ENCODE peak calls at places on chromosomes 1 and 21, in seven cellular contexts. L, H, I, R, J, Y and D are unnamed samples.
A peak's percentile ranks its signal among the peaks of the same experiment; 100 is the strongest.

GRCh38 chr21:14120091-14120734 is 90.5 kb downstream of the LIPI start:
- DNase-seq in L (no peak), H (peak; percentile 53), I (no peak), R (no peak), J (no peak), Y (peak; percentile 90), D (no peak)

GRCh38 chr1:3646596-3646995 is 3.3 kb downstream of the WRAP73 start:
- DNase-seq in L (no peak), H (no peak), I (no peak), R (peak; percentile 28), J (no peak), Y (no peak), D (no peak)

GRCh38 chr1:59261537-59261936 is 35.4 kb upstream of the FGGY start:
- DNase-seq in L (no peak), H (no peak), I (no peak), R (no peak), J (no peak), Y (no peak), D (no peak)

GRCh38 chr1:229035054-229035747 is 235.7 kb upstream of the RAB4A start:
- DNase-seq in L (no peak), H (no peak), I (no peak), R (no peak), J (no peak), Y (no peak), D (no peak)

GRCh38 chr1:62728963-62729362 is 40.8 kb upstream of the DOCK7 start:
- DNase-seq in L (no peak), H (no peak), I (no peak), R (no peak), J (no peak), Y (peak; percentile 64), D (no peak)

GRCh38 chr21:25895565-25896205 is 160.9 kb downstream of the GABPA start:
- DNase-seq in L (no peak), H (no peak), I (peak; percentile 39), R (no peak), J (no peak), Y (peak; percentile 43), D (peak; percentile 5)

GRCh38 chr1:205098242-205098641 is 14.0 kb upstream of the TMEM81 start:
- DNase-seq in L (no peak), H (no peak), I (no peak), R (no peak), J (no peak), Y (no peak), D (no peak)

GRCh38 chr1:94731891-94732290 is 88.3 kb upstream of the SLC44A3 start:
- DNase-seq in L (no peak), H (no peak), I (peak; percentile 57), R (no peak), J (no peak), Y (no peak), D (no peak)

GRCh38 chr1:77511440-77511840 is 171.0 kb downstream of the ZZZ3 start:
- DNase-seq in L (no peak), H (no peak), I (peak; percentile 91), R (no peak), J (no peak), Y (no peak), D (no peak)

GRCh38 chr1:53140451-53140850 is 2.0 kb downstream of the SLC1A7 start:
- DNase-seq in L (no peak), H (no peak), I (no peak), R (no peak), J (no peak), Y (no peak), D (no peak)

GRCh38 chr1:38613996-38614395 is 245.6 kb downstream of the RRAGC start:
- DNase-seq in L (no peak), H (no peak), I (no peak), R (no peak), J (no peak), Y (no peak), D (no peak)

GRCh38 chr1:6859415-6860343 is 74.4 kb downstream of the CAMTA1 start:
- DNase-seq in L (no peak), H (no peak), I (peak; percentile 98), R (no peak), J (no peak), Y (no peak), D (no peak)

GRCh38 chr1:16905856-16906702 is 10.3 kb downstream of the RNU1-2 start:
- DNase-seq in L (peak; percentile 63), H (no peak), I (peak; percentile 40), R (no peak), J (no peak), Y (peak; percentile 44), D (no peak)

GRCh38 chr1:43843684-43844083 is 89.9 kb upstream of the ARTN start:
- DNase-seq in L (no peak), H (no peak), I (no peak), R (no peak), J (no peak), Y (no peak), D (no peak)

GRCh38 chr1:229121845-229122436 is 149.0 kb upstream of the RAB4A start:
- DNase-seq in L (peak; percentile 73), H (no peak), I (no peak), R (no peak), J (no peak), Y (peak; percentile 57), D (no peak)

GRCh38 chr1:205505791-205506190 is 1.3 kb downstream of the CDK18 start:
- DNase-seq in L (peak; percentile 88), H (peak; percentile 38), I (peak; percentile 29), R (no peak), J (peak; percentile 66), Y (no peak), D (no peak)

GRCh38 chr1:20398744-20399143 is 87.3 kb downstream of the CAMK2N1 start:
- DNase-seq in L (no peak), H (no peak), I (no peak), R (no peak), J (no peak), Y (peak; percentile 34), D (no peak)

GRCh38 chr21:22842875-22843274 is 1844.7 kb downstream of the NCAM2 start:
- DNase-seq in L (no peak), H (no peak), I (no peak), R (no peak), J (no peak), Y (peak; percentile 74), D (no peak)

GRCh38 chr21:42522271-42522670 is 8.6 kb downstream of the SLC37A1 start:
- DNase-seq in L (peak; percentile 50), H (no peak), I (no peak), R (no peak), J (no peak), Y (no peak), D (no peak)
- H3K27ac ChIP-seq in L (no peak overlapping the region), H (no peak overlapping the region), I (no peak overlapping the region), R (no peak overlapping the region), J (no peak overlapping the region), Y (no peak overlapping the region), D (no peak overlapping the region)

DNA sequence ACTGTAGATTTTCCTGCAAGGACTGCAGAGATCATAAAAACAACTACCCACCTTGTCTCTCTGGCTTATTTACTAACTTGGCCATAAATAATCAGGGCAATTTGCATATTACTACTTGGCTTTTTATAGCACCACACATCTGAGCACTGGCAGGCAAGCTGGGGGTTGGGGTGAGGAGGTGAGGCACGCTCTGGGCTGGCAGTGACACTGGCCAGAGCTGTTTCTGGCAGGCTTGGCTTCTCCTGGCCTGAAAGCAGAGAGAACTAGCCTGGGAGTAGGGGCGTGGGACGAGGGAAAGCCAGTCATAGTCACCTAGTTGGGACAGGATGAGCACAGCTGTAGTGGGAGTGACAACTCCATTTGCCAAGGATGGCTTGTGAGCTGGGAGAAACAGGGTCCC is 107.3 kb downstream of the CSMD2 start:
- DNase-seq in L (no peak), H (no peak), I (no peak), R (no peak), J (no peak), Y (no peak), D (no peak)
- H3K27ac ChIP-seq in L (no peak overlapping the region), H (no peak overlapping the region), I (no peak overlapping the region), R (no peak overlapping the region), J (no peak overlapping the region), Y (no peak overlapping the region), D (no peak overlapping the region)

GRCh38 chr1:178612261-178612660 is 99.4 kb downstream of the TEX35 start:
- DNase-seq in L (no peak), H (no peak), I (peak; percentile 81), R (no peak), J (no peak), Y (no peak), D (no peak)

GRCh38 chr1:178607718-178608408 is 95.0 kb downstream of the TEX35 start:
- DNase-seq in L (no peak), H (no peak), I (peak; percentile 56), R (no peak), J (no peak), Y (no peak), D (no peak)

GRCh38 chr1:178609015-178609414 is 96.1 kb downstream of the TEX35 start:
- DNase-seq in L (no peak), H (no peak), I (peak; percentile 79), R (no peak), J (no peak), Y (no peak), D (no peak)

GRCh38 chr1:178614286-178614685 is 101.4 kb downstream of the TEX35 start:
- DNase-seq in L (no peak), H (no peak), I (no peak), R (no peak), J (no peak), Y (no peak), D (no peak)

DNA sequence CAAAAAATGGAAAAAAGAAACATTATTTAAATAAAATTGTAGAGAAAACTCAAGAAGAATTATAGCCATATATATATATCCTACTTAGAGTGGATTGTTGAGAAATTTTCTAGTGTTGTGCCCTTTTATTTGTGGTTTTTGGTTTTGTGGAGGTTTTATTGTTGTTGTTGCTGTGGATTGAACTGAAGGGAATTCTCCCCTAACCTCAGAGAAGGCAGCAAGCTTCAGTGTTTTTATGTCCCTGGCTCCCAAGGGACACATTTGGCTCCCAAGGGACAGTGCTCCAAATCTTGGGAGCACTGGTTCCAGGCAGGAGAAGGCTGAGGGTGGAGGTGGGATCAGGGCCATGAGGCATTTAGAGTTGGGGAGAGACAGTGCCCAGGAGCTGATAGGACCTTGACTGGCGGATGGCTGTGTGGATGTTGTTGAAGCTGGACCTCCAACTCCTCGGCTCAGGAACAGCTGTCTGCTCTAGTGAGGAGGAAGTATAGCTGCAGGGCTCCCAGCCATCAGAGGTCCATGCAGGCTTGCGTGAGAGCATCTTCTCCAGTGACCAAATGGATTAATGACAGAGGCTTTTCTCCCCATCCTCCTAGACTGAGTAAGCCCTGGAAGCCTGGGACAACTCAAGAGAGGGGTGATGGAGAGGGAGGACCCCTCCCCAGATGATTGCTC is 100.5 kb downstream of the TEX35 start:
- DNase-seq in L (no peak), H (no peak), I (no peak), R (no peak), J (no peak), Y (no peak), D (no peak)
- H3K27ac ChIP-seq in L (no peak overlapping the region), H (peak overlapping the region; percentile 1), I (peak overlapping the region; percentile 85), R (no peak overlapping the region), J (no peak overlapping the region), Y (no peak overlapping the region), D (no peak overlapping the region)

DNA sequence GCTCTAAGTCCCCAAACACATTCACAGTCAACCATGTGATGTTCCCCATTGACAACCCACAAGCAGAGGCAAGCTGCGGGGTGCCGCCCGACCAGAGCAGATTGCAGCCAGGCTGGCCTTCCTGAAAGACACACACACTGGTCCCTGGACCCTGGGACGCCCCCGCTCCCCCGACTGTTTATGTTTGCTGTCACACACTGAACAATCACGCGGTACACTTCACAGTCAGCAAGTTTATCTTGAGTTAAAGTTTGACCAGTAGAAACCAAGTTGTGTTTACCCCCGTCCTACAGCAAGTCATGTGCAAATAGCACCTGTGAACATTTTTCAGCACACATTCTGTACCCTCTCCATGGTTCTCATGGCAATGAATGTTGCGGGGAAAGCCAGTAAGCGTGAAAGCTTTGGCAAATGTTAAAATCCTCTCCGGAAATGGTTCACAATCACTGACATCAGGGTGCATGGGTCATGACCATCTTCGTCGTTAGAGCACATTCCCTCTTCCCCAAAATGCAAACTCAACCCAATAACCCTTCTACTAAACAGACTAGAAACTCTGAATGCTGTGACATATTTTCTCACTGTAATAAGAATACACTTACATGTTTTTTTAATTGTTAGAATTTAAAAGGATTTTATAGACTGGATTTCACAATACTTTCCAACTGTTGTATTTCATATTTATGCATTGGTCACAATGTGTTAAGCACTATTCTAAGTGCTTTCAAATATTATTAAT is 33.3 kb upstream of the IRF2BP2 start:
- DNase-seq in L (no peak), H (peak; percentile 77), I (no peak), R (no peak), J (peak; percentile 74), Y (no peak), D (no peak)
- H3K27ac ChIP-seq in L (no peak overlapping the region), H (peak overlapping the region; percentile 78), I (no peak overlapping the region), R (no peak overlapping the region), J (peak overlapping the region; percentile 51), Y (no peak overlapping the region), D (no peak overlapping the region)